ENCODE peak calls at places on chromosomes 11 and 22, in six cellular contexts. A is K562; U is mesendoderm; B is naive thymus-derived CD4-positive, alpha-beta T cell; I is CD8-positive, alpha-beta T cell; Z is heart left ventricle. T is an unnamed sample.

GRCh38 chr11:69497221-69497787 is 15.8 kb downstream of the LINC01488 start:
- DNase-seq in A (no peak), U (peak; percentile 76), B (no peak), I (no peak), Z (peak; percentile 96), T (peak; percentile 79)

GRCh38 chr11:118998822-118999221 is 884 bp downstream of the CENATAC start:
- DNase-seq in A (peak; percentile 28), U (peak; percentile 93), B (no peak), I (no peak), Z (no peak), T (no peak)

GRCh38 chr11:126468102-126468521 is 112.6 kb downstream of the ST3GAL4 start:
- DNase-seq in A (no peak), U (no peak), B (no peak), I (no peak), Z (peak; percentile 42), T (no peak)

GRCh38 chr22:20203142-20204099 is 52.6 kb upstream of the CCDC188 start:
- DNase-seq in A (peak; percentile 89), U (peak; percentile 95), B (no peak), I (no peak), Z (no peak), T (peak; percentile 21)

GRCh38 chr11:64677441-64678023 is 45.5 kb downstream of the NRXN2 start:
- DNase-seq in A (no peak), U (no peak), B (no peak), I (no peak), Z (no peak), T (no peak)

GRCh38 chr11:22742149-22742548 is 75.7 kb downstream of the GAS2 start:
- DNase-seq in A (no peak), U (no peak), B (no peak), I (no peak), Z (no peak), T (no peak)

GRCh38 chr22:37498289-37498909 is 12.2 kb upstream of the MFNG start:
- DNase-seq in A (peak; percentile 80), U (peak; percentile 85), B (peak; percentile 65), I (peak; percentile 63), Z (no peak), T (no peak)

GRCh38 chr22:28936200-28936599 is 52.8 kb downstream of the ZNRF3 start:
- DNase-seq in A (no peak), U (no peak), B (no peak), I (no peak), Z (no peak), T (no peak)

GRCh38 chr11:122681731-122682130 is 26.2 kb downstream of the UBASH3B start:
- DNase-seq in A (no peak), U (peak; percentile 46), B (no peak), I (no peak), Z (no peak), T (no peak)

GRCh38 chr11:122690292-122690691 is 34.8 kb downstream of the UBASH3B start:
- DNase-seq in A (no peak), U (no peak), B (no peak), I (no peak), Z (no peak), T (no peak)

GRCh38 chr11:122685041-122685440 is 29.5 kb downstream of the UBASH3B start:
- DNase-seq in A (no peak), U (no peak), B (no peak), I (no peak), Z (no peak), T (no peak)

GRCh38 chr11:122682464-122682863 is 26.9 kb downstream of the UBASH3B start:
- DNase-seq in A (no peak), U (no peak), B (no peak), I (no peak), Z (no peak), T (no peak)

GRCh38 chr11:122686106-122686505 is 30.6 kb downstream of the UBASH3B start:
- DNase-seq in A (no peak), U (no peak), B (no peak), I (no peak), Z (no peak), T (no peak)
- H3K27ac ChIP-seq in A (no peak overlapping the region), U (no peak overlapping the region), B (no peak overlapping the region), I (no peak overlapping the region), Z (no peak overlapping the region), T (no peak overlapping the region)

GRCh38 chr11:12165237-12165875 is 55.0 kb downstream of the MICAL2 start:
- DNase-seq in A (no peak), U (no peak), B (no peak), I (no peak), Z (no peak), T (no peak)
- H3K4me1 ChIP-seq in A (peaks cover 39% of the 10 kb centered on the region), U (no peaks in the 10 kb centered on the region), B (no peaks in the 10 kb centered on the region), I (no peaks in the 10 kb centered on the region), Z (peaks cover 96% of the 10 kb centered on the region), T (peaks cover 59% of the 10 kb centered on the region)

DNA sequence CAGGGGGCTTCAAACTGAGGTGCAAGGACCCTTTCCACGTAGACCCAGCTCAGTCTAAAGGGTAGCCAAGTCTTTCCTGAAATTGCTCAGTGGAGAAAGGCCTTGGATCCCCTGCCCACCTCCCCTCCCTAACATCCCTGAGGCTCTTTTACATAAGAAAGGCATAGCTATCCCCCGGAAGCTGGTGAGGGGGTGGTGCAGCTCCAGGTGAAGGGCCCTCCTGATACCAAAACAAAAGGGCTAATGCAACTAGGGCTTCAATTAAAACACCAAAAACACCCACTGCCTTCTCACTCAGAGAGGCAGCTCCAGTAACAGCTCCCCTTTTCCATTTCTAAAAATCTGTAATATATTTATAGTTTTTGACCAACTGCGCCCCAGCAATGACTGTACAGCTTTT is 5.8 kb downstream of the SHANK2 start:
- DNase-seq in A (no peak), U (peak; percentile 91), B (no peak), I (no peak), Z (no peak), T (no peak)
- H3K27ac ChIP-seq in A (no peak overlapping the region), U (peak overlapping the region; percentile 45), B (no peak overlapping the region), I (no peak overlapping the region), Z (no peak overlapping the region), T (no peak overlapping the region)

GRCh38 chr11:72624496-72625201 is 49.6 kb downstream of the PDE2A start:
- DNase-seq in A (no peak), U (no peak), B (no peak), I (no peak), Z (peak; percentile 69), T (peak; percentile 30)

GRCh38 chr11:72623052-72623451 is 51.2 kb downstream of the PDE2A start:
- DNase-seq in A (no peak), U (no peak), B (no peak), I (no peak), Z (no peak), T (no peak)

GRCh38 chr11:72626637-72626936 is 47.6 kb downstream of the PDE2A start:
- DNase-seq in A (no peak), U (no peak), B (no peak), I (no peak), Z (peak; percentile 54), T (no peak)

GRCh38 chr11:72627594-72628281 is 46.5 kb downstream of the PDE2A start:
- DNase-seq in A (no peak), U (no peak), B (no peak), I (no peak), Z (peak; percentile 79), T (no peak)

DNA sequence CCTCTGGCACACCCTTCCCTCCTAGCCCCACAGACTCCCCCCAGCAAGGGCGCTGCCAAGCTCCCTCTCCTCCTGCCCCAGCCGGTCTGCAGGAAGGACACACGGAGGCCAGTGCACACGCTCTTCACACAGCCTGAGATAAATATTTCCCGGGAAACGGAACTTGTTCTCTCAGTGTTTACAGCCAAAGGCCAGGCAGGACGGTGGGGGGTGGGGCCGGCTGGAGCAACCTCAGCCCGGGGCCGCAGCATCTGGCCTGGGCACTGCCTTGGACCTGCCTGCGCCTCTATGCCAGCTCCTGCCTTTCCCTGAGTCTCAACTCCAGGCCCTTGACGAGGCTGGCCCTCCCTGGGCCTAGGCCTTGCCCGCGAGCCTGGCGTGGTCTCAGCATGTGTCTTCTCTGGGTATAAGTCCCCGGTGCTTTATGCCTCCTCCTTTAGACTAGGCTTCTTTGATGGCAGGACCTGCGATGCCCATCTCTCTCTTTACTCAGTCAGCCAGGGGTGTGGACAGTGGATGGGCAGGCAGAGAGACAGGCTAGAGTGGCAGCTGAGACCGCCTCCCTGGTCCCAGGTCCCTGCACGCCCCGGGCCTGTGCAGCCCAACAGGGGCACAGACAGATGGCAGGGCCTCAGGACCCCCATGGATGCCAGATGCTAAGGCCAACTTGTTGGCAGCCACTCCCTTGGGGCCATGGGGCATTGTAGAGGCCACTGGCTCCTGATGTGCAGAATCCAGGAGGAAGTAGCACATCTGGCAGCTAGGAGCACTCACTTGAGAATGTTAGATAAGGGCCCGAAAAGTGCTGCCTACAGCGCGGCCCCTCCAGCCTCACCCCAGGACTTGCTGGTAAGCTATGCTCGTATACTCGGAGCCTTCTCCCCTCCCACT is 48.2 kb downstream of the PDE2A start:
- DNase-seq in A (peak; percentile 41), U (no peak), B (no peak), I (no peak), Z (peak; percentile 80), T (peak; percentile 26)
- H3K4me1 ChIP-seq in A (peaks cover 18% of the 10 kb centered on the region), U (peaks cover 4% of the 10 kb centered on the region), B (no peaks in the 10 kb centered on the region), I (peaks cover under 1% of the 10 kb centered on the region), Z (peaks cover 62% of the 10 kb centered on the region), T (peaks cover 7% of the 10 kb centered on the region)

GRCh38 chr11:117034901-117035300 is 63.3 kb downstream of the SIK3 start:
- DNase-seq in A (no peak), U (no peak), B (no peak), I (no peak), Z (no peak), T (no peak)
- H3K27ac ChIP-seq in A (no peak overlapping the region), U (no peak overlapping the region), B (no peak overlapping the region), I (no peak overlapping the region), Z (no peak overlapping the region), T (no peak overlapping the region)

GRCh38 chr11:9207229-9207628 is 57.9 kb downstream of the DENND5A start:
- DNase-seq in A (no peak), U (no peak), B (no peak), I (no peak), Z (no peak), T (no peak)

GRCh38 chr11:9211322-9211721 is 53.8 kb downstream of the DENND5A start:
- DNase-seq in A (no peak), U (no peak), B (no peak), I (no peak), Z (no peak), T (no peak)

GRCh38 chr11:9210224-9210921 is 54.8 kb downstream of the DENND5A start:
- DNase-seq in A (no peak), U (peak; percentile 28), B (no peak), I (no peak), Z (no peak), T (no peak)

GRCh38 chr11:9208726-9209501 is 56.2 kb downstream of the DENND5A start:
- DNase-seq in A (no peak), U (no peak), B (no peak), I (no peak), Z (no peak), T (no peak)

DNA sequence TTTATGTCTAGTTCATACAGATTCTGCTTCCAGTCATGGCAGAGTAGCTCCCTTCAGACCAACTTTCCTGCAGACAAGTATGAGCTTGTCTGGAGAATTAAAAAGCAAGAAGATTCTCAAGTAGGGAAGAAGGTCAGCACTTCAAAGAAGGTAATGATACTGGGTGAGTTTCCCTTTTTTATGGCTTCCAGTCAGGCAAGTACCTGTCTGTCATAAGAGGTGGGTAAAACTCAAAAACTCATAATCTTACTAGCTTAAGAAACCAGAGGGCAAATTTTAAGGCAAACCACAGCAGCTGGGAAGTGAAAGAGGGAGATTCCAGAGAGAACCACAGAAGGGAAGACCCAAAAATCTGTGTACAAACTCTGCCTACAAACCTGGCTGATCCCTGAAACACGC is 54.2 kb downstream of the DENND5A start:
- DNase-seq in A (no peak), U (no peak), B (no peak), I (no peak), Z (no peak), T (no peak)
- H3K4me1 ChIP-seq in A (peaks cover 34% of the 10 kb centered on the region), U (no peaks in the 10 kb centered on the region), B (no peaks in the 10 kb centered on the region), I (peaks cover 32% of the 10 kb centered on the region), Z (peaks cover 65% of the 10 kb centered on the region), T (no peaks in the 10 kb centered on the region)

T was measured in testis.